ENCODE peak calls at places on chromosomes 16 and 17, in six cellular contexts. A is transverse colon, F is stomach, D is H1, Y is HCT116, T is breast epithelium. M is an unnamed sample.

GRCh38 chr17:37592291-37592690 is 16.9 kb downstream of the SYNRG start:
- DNase-seq in A (no peak), T (no peak), Y (no peak), D (no peak), F (no peak), M (no peak)

GRCh38 chr17:50151937-50152547 is 1.6 kb upstream of the PPP1R9B start:
- DNase-seq in T (peak; percentile 81), D (no peak), Y (peak; percentile 95), F (peak; percentile 83), A (peak; percentile 90), M (peak; percentile 93)

GRCh38 chr17:65589321-65589720 is 27.9 kb upstream of the AXIN2 start:
- DNase-seq in T (no peak), A (no peak), Y (no peak), F (no peak), D (no peak), M (no peak)

GRCh38 chr17:79919164-79919585 is 79.9 kb upstream of the CBX4 start:
- DNase-seq in T (peak; percentile 91), A (peak; percentile 94), D (no peak), F (peak; percentile 99), Y (no peak), M (peak; percentile 90)

GRCh38 chr17:74646231-74646630 is 22.7 kb upstream of the CD300E start:
- DNase-seq in F (no peak), D (no peak), T (no peak), Y (peak; percentile 54), A (no peak), M (no peak)

GRCh38 chr17:76500074-76500744 is 1.0 kb downstream of the RHBDF2 start:
- DNase-seq in A (peak; percentile 29), Y (no peak), T (no peak), D (no peak), F (no peak), M (no peak)

GRCh38 chr16:73129455-73129854 is 81.5 kb upstream of the ZFHX3 start:
- DNase-seq in D (no peak), T (no peak), A (no peak), Y (no peak), F (no peak), M (no peak)

GRCh38 chr17:55458977-55459376 is 37.3 kb upstream of the MMD start:
- DNase-seq in D (no peak), A (no peak), T (no peak), Y (peak; percentile 49), F (no peak), M (no peak)

GRCh38 chr16:88904676-88905365 is 38.4 kb upstream of the PABPN1L start:
- DNase-seq in Y (no peak), D (no peak), T (no peak), F (no peak), A (no peak), M (no peak)

GRCh38 chr17:80673152-80673920 is 128.7 kb downstream of the RPTOR start:
- DNase-seq in Y (no peak), D (no peak), A (no peak), T (no peak), F (no peak), M (no peak)

GRCh38 chr16:35196313-35196712 is 1736.9 kb downstream of the TP53TG3F start:
- DNase-seq in Y (no peak), D (no peak), T (no peak), F (no peak), A (no peak), M (peak; percentile 54)

GRCh38 chr16:3618782-3619166 is 7.4 kb upstream of the SLX4 start:
- DNase-seq in F (peak; percentile 24), D (no peak), T (no peak), Y (peak; percentile 68), A (no peak), M (no peak)

GRCh38 chr16:48197294-48197693 is 41.5 kb upstream of the ABCC12 start:
- DNase-seq in T (no peak), A (no peak), F (no peak), Y (no peak), D (no peak), M (no peak)

GRCh38 chr16:68332411-68333121 is 21.7 kb downstream of the PRMT7 start:
- DNase-seq in T (no peak), Y (no peak), A (peak; percentile 37), F (no peak), D (no peak), M (no peak)

GRCh38 chr16:48687421-48688038 is 77.5 kb upstream of the N4BP1 start:
- DNase-seq in Y (peak; percentile 60), F (peak; percentile 28), T (peak; percentile 18), A (peak; percentile 18), D (no peak), M (peak; percentile 74)

GRCh38 chr16:89291355-89291754 is 73.9 kb downstream of the ZNF778 start:
- DNase-seq in T (no peak), D (no peak), A (no peak), F (no peak), Y (no peak), M (no peak)

GRCh38 chr16:56519459-56520250 is at the start of gene BBS2:
- DNase-seq in A (peak; percentile 94), F (peak; percentile 94), D (peak; percentile 46), T (peak; percentile 79), Y (peak; percentile 51), M (peak; percentile 97)

GRCh38 chr16:997440-998051 is 16.0 kb downstream of the SOX8 start:
- DNase-seq in A (peak; percentile 26), T (peak; percentile 79), D (peak; percentile 33), Y (no peak), F (peak; percentile 72), M (no peak)

DNA sequence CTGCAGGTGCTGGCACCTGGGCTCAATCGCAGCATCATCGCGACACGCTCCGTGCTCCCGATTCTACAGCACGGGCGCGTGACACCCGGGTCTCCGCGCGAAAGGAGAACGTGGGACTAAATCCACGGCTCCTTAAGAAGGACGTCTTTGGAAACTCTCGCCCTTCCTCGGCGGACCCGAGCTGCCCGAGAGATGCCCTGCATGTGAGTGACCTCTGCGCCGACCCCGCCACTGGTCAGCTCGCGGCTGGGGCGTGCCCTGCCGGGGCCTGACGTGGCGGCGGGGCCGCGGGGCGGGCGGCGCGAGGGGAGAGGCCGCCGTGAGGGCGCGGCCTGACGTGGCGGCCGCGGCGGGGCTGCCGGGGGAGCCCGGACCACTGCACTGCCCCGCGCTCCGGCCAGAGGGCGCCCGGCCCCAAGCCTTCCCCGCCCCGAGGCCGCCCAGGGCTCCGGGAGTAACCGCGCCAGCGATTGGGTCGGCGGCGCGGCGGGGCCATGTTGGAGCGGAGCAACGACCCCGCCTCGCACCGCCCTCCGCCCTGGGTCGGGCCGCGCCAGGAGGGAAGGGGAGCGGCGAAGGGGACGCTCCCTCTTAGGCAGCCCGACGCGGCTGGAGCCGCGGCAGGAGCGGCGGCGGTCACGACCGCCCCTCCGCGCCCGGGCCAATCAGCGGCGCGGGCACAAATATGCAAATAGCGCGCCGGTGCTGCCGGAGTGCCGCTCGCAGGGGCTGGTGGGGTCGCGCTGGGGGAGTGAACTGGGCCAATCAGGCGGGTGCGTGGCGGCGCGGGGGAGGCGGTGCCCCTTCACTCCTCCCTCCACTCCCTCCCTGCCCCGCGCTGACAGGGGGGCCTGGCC is 75.6 kb downstream of the CHD9 start:
- DNase-seq in D (peak; percentile 77), A (peak; percentile 97), Y (peak; percentile 78), F (peak; percentile 97), T (peak; percentile 97), M (peak; percentile 99)
- TF ChIP-seq POLR2A in D (peak; percentile 30), A (peak; percentile 59), Y (no peak), F (no peak), T (no peak), M (no peak)

GRCh38 chr17:35486920-35487727 is 38.6 kb upstream of the SLFN13 start:
- DNase-seq in A (peak; percentile 53), F (peak; percentile 52), D (no peak), T (peak; percentile 36), Y (no peak), M (peak; percentile 91)
- TF ChIP-seq POLR2AphosphoS5 in A (no peak), F (no peak), D (no peak), T (no peak), Y (no peak), M (peak; percentile 39)

GRCh38 chr17:27810211-27810901 is 10.0 kb upstream of the NOS2 start:
- DNase-seq in A (no peak), T (no peak), F (no peak), D (no peak), Y (no peak), M (no peak)

GRCh38 chr17:27805520-27806146 is 5.3 kb upstream of the NOS2 start:
- DNase-seq in T (peak; percentile 83), D (peak; percentile 59), F (peak; percentile 86), A (peak; percentile 89), Y (peak; percentile 83), M (peak; percentile 86)

GRCh38 chr17:27809555-27809954 is 9.2 kb upstream of the NOS2 start:
- DNase-seq in D (no peak), Y (no peak), T (no peak), F (no peak), A (no peak), M (no peak)

GRCh38 chr17:27808629-27809028 is 8.3 kb upstream of the NOS2 start:
- DNase-seq in Y (no peak), T (no peak), D (no peak), A (no peak), F (no peak), M (no peak)

DNA sequence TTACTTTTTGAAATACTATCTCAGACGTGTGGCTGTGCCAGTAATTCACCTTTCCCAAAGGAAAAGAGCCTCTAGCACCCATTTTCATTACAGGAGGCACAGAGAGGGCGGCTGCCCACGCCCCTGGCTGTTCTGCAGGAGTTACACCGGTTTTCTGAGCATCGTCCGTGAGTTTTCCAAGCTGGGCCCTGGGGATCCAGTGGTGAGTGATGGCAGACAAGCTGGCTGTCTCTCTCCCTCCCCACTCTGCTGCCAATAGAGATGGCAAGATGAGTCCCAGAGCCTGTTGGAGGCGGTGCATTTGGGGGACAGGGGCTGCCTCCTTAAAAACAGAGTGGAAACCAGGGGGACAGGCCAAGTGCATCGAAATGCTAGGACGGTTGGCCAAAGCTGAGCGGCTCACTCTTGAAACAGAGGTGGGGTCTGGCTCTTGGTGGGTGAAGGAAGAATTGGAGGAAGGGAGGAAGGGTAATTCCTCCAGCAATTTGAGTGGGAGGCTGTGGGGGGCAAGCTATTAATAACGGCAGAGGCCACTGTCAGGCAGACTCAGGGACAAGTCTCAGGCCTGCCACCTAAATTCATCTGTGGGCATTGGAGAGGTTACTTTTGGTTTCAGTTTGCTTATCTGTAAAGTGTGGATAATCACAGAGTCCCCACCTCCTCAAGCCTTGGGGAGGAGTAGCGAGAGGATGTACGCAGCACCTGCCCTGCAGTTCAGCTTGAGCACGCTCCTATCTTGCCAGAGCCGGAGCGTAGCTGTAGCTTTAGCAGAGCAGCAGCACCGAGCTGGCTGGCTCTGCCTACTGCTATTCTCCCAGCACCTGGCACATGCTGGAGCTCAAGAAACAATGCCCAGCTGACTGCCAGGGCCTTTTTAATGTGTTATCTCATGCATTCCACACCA is 7.5 kb upstream of the NOS2 start:
- DNase-seq in T (no peak), F (peak; percentile 49), A (peak; percentile 74), D (no peak), Y (no peak), M (peak; percentile 86)
- H3K4me3 ChIP-seq in T (no peak overlapping the region), F (no peak overlapping the region), A (no peak overlapping the region), D (no peak overlapping the region), Y (no peak overlapping the region), M (no peak overlapping the region)

GRCh38 chr17:83079766-83080616 is 582 bp downstream of the METRNL start:
- DNase-seq in A (no peak), Y (no peak), D (no peak), F (no peak), T (no peak), M (peak; percentile 89)

GRCh38 chr17:83077411-83077810 is 2.0 kb upstream of the METRNL start:
- DNase-seq in F (peak; percentile 52), A (no peak), D (no peak), T (no peak), Y (no peak), M (no peak)

GRCh38 chr17:83078378-83079339 is 750 bp upstream of the METRNL start:
- DNase-seq in Y (no peak), T (peak; percentile 43), F (no peak), A (no peak), D (no peak), M (no peak)

GRCh38 chr17:83080641-83081560 is 1.5 kb downstream of the METRNL start:
- DNase-seq in D (no peak), Y (no peak), A (peak; percentile 52), F (peak; percentile 45), T (no peak), M (peak; percentile 93)

GRCh38 chr17:83079340-83079747 is at the start of gene METRNL:
- DNase-seq in D (no peak), Y (no peak), T (peak; percentile 55), F (peak; percentile 83), A (peak; percentile 87), M (peak; percentile 94)
- TF ChIP-seq POLR2A in D (no peak), Y (peak; percentile 56), T (no peak), F (no peak), A (no peak), M (no peak)